ENCODE peak calls at places on chromosomes 4 and X, in six cellular contexts. D, X, K, A, O and N are unnamed samples.

GRCh38 chrX:14529288-14529989 is at the start of gene GLRA2:
- DNase-seq in A (no peak), K (no peak), D (peak), X (no peak), O (peak), N (no peak)

GRCh38 chrX:17718649-17719165 is 18.6 kb upstream of the SCML1 start:
- DNase-seq in O (no peak), D (no peak), X (no peak), K (no peak), A (no peak), N (no peak)

GRCh38 chr4:105710678-105711077 is 2.1 kb downstream of the GSTCD start:
- DNase-seq in A (no peak), X (no peak), D (no peak), K (no peak), O (no peak), N (no peak)

GRCh38 chr4:170030121-170030520 is 3.9 kb upstream of the MFAP3L start:
- DNase-seq in D (no peak), X (no peak), K (no peak), O (no peak), A (no peak), N (no peak)

GRCh38 chrX:139691843-139692505 is 16.0 kb downstream of the MCF2 start:
- DNase-seq in K (no peak), X (no peak), O (no peak), A (no peak), D (peak), N (no peak)

GRCh38 chr4:164874791-164875190 is 2.2 kb upstream of the APELA start:
- DNase-seq in X (no peak), K (no peak), O (no peak), A (no peak), D (no peak), N (no peak)

GRCh38 chrX:42619068-42619467 is 158.9 kb downstream of the PPP1R2C start:
- DNase-seq in X (no peak), D (no peak), A (no peak), K (no peak), O (no peak), N (no peak)

GRCh38 chrX:109890300-109890699 is 112.6 kb upstream of the TMEM164 start:
- DNase-seq in A (no peak), D (no peak), X (no peak), K (no peak), O (no peak), N (no peak)

GRCh38 chr4:76765473-76766183 is 132.3 kb downstream of the SOWAHB start:
- DNase-seq in D (no peak), O (no peak), K (no peak), A (no peak), X (no peak), N (no peak)

GRCh38 chr4:76881375-76881774 is 16.6 kb downstream of the SOWAHB start:
- DNase-seq in D (no peak), K (no peak), A (no peak), X (no peak), O (no peak), N (no peak)

GRCh38 chrX:701673-702072 is 71.1 kb downstream of the SHOX start:
- DNase-seq in K (no peak), D (no peak), X (no peak), A (no peak), O (no peak), N (no peak)

GRCh38 chrX:17944833-17945497 is 83.9 kb upstream of the RAI2 start:
- DNase-seq in D (peak), K (peak), A (no peak), O (no peak), X (no peak), N (no peak)

GRCh38 chr4:4860381-4860802 is 927 bp downstream of the MSX1 start:
- DNase-seq in O (no peak), X (no peak), K (no peak), D (no peak), A (no peak), N (peak)

GRCh38 chr4:107279729-107280128 is 243.6 kb upstream of the DKK2 start:
- DNase-seq in D (peak), K (no peak), A (no peak), O (no peak), X (no peak), N (no peak)

GRCh38 chr4:89939994-89940393 is 45.3 kb downstream of the MMRN1 start:
- DNase-seq in D (no peak), X (no peak), K (no peak), O (no peak), A (no peak), N (no peak)

GRCh38 chr4:25367004-25367621 is 9.9 kb upstream of the ANAPC4 start:
- DNase-seq in X (no peak), O (no peak), A (no peak), D (peak), K (peak), N (no peak)

GRCh38 chr4:5014007-5014682 is 5.1 kb downstream of the CYTL1 start:
- DNase-seq in O (no peak), D (no peak), A (no peak), K (no peak), X (no peak), N (no peak)

GRCh38 chrX:134623293-134624045 is 34.8 kb downstream of the PLAC1 start:
- DNase-seq in A (no peak), K (peak), D (no peak), O (no peak), X (no peak), N (no peak)

GRCh38 chrX:69161786-69162349 is 3.4 kb downstream of the PJA1 start:
- DNase-seq in A (no peak), O (no peak), X (no peak), D (no peak), K (no peak), N (no peak)

GRCh38 chr4:179605196-179605595 is 2163.0 kb upstream of the AGA start:
- DNase-seq in X (no peak), D (no peak), A (no peak), O (no peak), K (no peak), N (no peak)

GRCh38 chr4:123453006-123453685 is 56.6 kb downstream of the SPRY1 start:
- DNase-seq in D (no peak), O (no peak), X (no peak), A (no peak), K (no peak), N (no peak)

GRCh38 chr4:180542445-180543100 is 1700.6 kb upstream of the TENM3 start:
- DNase-seq in X (no peak), O (no peak), K (no peak), D (peak), A (no peak), N (peak)

GRCh38 chr4:156390599-156391296 is 437.1 kb upstream of the CTSO start:
- DNase-seq in D (no peak), A (no peak), X (no peak), O (no peak), K (no peak), N (no peak)

GRCh38 chr4:169229571-169230028 is 41.2 kb downstream of the SH3RF1 start:
- DNase-seq in X (no peak), O (no peak), K (no peak), A (no peak), D (peak), N (peak)

GRCh38 chrX:18291006-18291545 is 63.4 kb downstream of the SCML2 start:
- DNase-seq in D (no peak), K (no peak), O (no peak), A (no peak), X (no peak), N (no peak)

GRCh38 chr4:183260491-183261151 is 59.5 kb downstream of the CLDN22 start:
- DNase-seq in K (no peak), O (no peak), D (peak), A (no peak), X (no peak), N (no peak)

GRCh38 chr4:86496094-86497060 is 97.7 kb upstream of the PTPN13 start:
- DNase-seq in K (peak), D (peak), O (peak), A (no peak), X (peak), N (no peak)

GRCh38 chr4:41329361-41329760 is 72.6 kb downstream of the UCHL1 start:
- DNase-seq in K (no peak), O (no peak), D (no peak), X (no peak), A (no peak), N (no peak)

GRCh38 chr4:76782837-76783236 is 115.1 kb downstream of the SOWAHB start:
- DNase-seq in K (no peak), A (no peak), D (no peak), O (no peak), X (no peak), N (no peak)

GRCh38 chr4:140427104-140427918 is at the start of gene CLGN:
- DNase-seq in A (no peak), X (peak), D (peak), K (peak), O (peak), N (no peak)
- TF ChIP-seq POLR2A in A (no peak), X (no peak), D (peak), K (no peak), O (no peak), N (no peak)

GRCh38 chrX:11111038-11111851 is at the start of gene HCCS:
- DNase-seq in O (peak), X (peak), K (peak), A (peak), D (peak), N (peak)
- TF ChIP-seq POLR2A in O (peak), X (peak), K (peak), A (peak), D (peak), N (no peak)

DNA sequence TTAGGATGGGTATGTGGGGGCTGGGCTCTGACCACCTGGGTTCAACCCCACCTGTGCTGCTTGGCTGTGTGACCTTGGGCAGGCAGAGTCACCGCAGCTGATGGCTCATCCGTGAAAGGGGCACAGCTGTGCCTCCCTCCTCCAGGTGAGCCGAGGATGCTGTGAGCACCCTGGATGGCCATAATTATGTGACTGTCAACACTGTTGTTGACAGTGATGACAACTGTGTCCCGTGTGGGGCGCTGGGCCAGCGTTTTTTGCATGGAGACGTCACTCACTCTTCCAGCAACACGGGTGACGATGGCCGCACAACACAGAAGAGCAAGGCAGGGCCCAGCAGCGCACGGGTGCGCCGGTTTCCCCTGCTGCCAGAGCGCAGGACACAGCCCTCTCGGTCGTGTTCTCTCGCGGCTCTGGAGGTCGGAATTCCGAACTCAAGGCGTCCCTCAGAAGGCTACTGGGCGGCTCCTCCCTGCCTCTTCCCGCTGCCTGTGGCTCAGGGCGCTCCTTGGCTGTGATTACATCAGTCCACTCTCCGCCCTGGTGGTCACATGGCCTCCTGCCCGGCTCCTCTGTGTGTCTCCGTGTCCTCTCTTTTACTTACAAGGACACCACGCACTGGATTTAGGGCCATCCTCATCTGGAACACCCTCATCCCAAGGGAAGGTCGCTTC is 1.3 kb downstream of the SH3TC1 start:
- DNase-seq in O (no peak), D (no peak), K (no peak), X (no peak), A (no peak), N (no peak)
- TF ChIP-seq POLR2A in O (no peak), D (no peak), K (no peak), X (no peak), A (peak), N (no peak)

GRCh38 chr4:152486414-152487389 is 49.2 kb downstream of the FBXW7 start:
- DNase-seq in X (no peak), O (no peak), A (no peak), K (no peak), D (peak), N (no peak)

GRCh38 chr4:152480901-152481300 is 55.0 kb downstream of the FBXW7 start:
- DNase-seq in O (no peak), X (no peak), D (no peak), A (no peak), K (no peak), N (no peak)

GRCh38 chr4:152488246-152488645 is 47.6 kb downstream of the FBXW7 start:
- DNase-seq in O (no peak), A (no peak), D (no peak), X (no peak), K (no peak), N (no peak)

GRCh38 chr4:152482211-152482610 is 53.7 kb downstream of the FBXW7 start:
- DNase-seq in X (no peak), O (no peak), A (no peak), D (no peak), K (no peak), N (no peak)

GRCh38 chr4:152485726-152486276 is 50.1 kb downstream of the FBXW7 start:
- DNase-seq in A (no peak), D (peak), X (no peak), K (no peak), O (no peak), N (no peak)
- TF ChIP-seq POLR2A in A (no peak), D (no peak), X (no peak), K (no peak), O (no peak), N (no peak)

GRCh38 chr4:138233313-138233712 is 8.8 kb downstream of the SLC7A11 start:
- DNase-seq in O (no peak), D (no peak), K (no peak), A (no peak), X (no peak), N (no peak)
- TF ChIP-seq POLR2A in O (no peak), D (no peak), K (no peak), A (no peak), X (no peak), N (no peak)

GRCh38 chr4:80878218-80878617 is 152.3 kb upstream of the BMP3 start:
- DNase-seq in A (no peak), K (no peak), X (no peak), O (no peak), D (no peak), N (no peak)
- TF ChIP-seq POLR2A in A (no peak), K (no peak), X (no peak), O (no peak), D (no peak), N (no peak)

DNA sequence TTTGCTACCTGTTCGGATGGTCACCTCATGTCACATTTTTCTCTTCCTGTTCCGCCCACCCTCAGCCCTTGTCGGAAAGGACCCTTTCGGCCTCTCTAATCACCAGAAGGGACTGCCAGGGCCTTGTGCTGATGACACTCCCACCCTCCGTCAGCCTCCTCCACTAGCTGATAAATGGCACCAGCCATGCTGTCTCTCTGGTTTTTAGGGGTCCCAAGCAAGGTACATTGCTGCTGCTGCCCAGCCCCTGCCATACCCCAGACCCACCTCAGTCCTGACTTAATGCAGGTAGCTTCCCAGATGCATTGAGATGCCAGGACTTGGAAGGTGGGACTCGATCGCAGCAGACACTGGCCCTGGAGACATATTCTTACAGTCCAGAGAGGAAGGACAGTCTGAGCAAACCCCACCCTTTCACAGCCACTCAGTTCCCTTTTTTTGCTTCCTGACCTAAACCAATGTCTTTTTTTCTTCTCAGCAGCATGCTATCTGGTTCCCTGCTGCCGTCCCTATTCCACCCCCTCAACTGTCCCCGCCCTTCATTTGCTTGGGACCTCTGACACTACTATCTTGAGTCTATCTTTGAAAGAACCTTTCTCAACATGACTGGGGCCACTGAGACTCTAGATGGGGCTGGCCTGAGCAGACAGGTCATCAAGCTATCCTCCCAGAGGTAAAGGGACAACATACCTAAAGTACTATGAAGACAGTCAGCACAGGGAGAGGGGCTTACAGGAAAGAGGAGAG is at the start of gene BTK:
- DNase-seq in A (no peak), X (no peak), O (no peak), K (peak), D (no peak), N (no peak)
- TF ChIP-seq POLR2A in A (peak), X (peak), O (no peak), K (peak), D (no peak), N (no peak)

GRCh38 chr4:38663021-38663800 is 788 bp upstream of the KLF3 start:
- DNase-seq in D (peak), K (peak), O (peak), X (peak), A (peak), N (no peak)
- TF ChIP-seq POLR2A in D (peak), K (no peak), O (peak), X (no peak), A (peak), N (peak)